ENCODE peak calls at places on chromosomes 4 and X, in four cellular contexts. T, Q, N and I are unnamed samples.

GRCh38 chr4:14375816-14376215 is 626.5 kb upstream of the CPEB2 start:
- DNase-seq in T (no peak), Q (no peak), N (no peak), I (no peak)

GRCh38 chr4:23022032-23022431 is 329.3 kb downstream of the GBA3 start:
- DNase-seq in T (no peak), Q (peak; percentile 98), N (peak; percentile 19), I (no peak)

GRCh38 chr4:108861339-108861738 is 98.5 kb upstream of the ETNPPL start:
- DNase-seq in T (peak; percentile 45), Q (no peak), N (peak; percentile 41), I (peak; percentile 38)

GRCh38 chr4:3193531-3194203 is 55.3 kb upstream of the MSANTD1 start:
- DNase-seq in T (no peak), Q (no peak), N (no peak), I (no peak)

GRCh38 chr4:122819708-122820449 is 6.8 kb upstream of the FGF2 start:
- DNase-seq in T (no peak), Q (peak; percentile 61), N (no peak), I (no peak)

GRCh38 chr4:25075851-25076250 is 45.1 kb upstream of the LGI2 start:
- DNase-seq in T (no peak), Q (no peak), N (no peak), I (no peak)

GRCh38 chr4:17066972-17067371 is 168.5 kb upstream of the LDB2 start:
- DNase-seq in T (no peak), Q (peak; percentile 88), N (peak; percentile 85), I (no peak)

GRCh38 chr4:183287309-183287659 is 32.8 kb downstream of the CLDN22 start:
- DNase-seq in T (no peak), Q (no peak), N (no peak), I (no peak)

GRCh38 chr4:40303751-40304150 is 31.4 kb upstream of the CHRNA9 start:
- DNase-seq in T (no peak), Q (no peak), N (no peak), I (no peak)

GRCh38 chrX:72566448-72566847 is 6.2 kb downstream of the HDAC8 start:
- DNase-seq in T (no peak), Q (no peak), N (no peak), I (no peak)

GRCh38 chrX:9131066-9131465 is 97.1 kb upstream of the FAM9B start:
- DNase-seq in T (no peak), Q (no peak), N (no peak), I (no peak)

GRCh38 chr4:95267081-95267480 is 281.7 kb downstream of the UNC5C start:
- DNase-seq in T (no peak), Q (peak; percentile 35), N (peak; percentile 20), I (no peak)